ENCODE peak calls at places on chromosomes 1 and 21, in ten cellular contexts. One of them, this sample, is unnamed.

GRCh38 chr1:17488977-17489739 is 49.7 kb upstream of the RCC2 start:
- DNase-seq in GM23338: no peak
- DNase-seq in transverse colon: no peak
- DNase-seq in GM12878: no peak
- DNase-seq in sigmoid colon: no peak
- DNase-seq in HL-60: no peak
- DNase-seq in prostate gland: no peak
- DNase-seq in H1: no peak
- DNase-seq in spleen: no peak
- DNase-seq in suprapubic skin: no peak
- DNase-seq in this sample: no peak

GRCh38 chr1:55313903-55314302 is 98.7 kb upstream of the USP24 start:
- DNase-seq in GM23338: no peak
- DNase-seq in transverse colon: no peak
- DNase-seq in GM12878: no peak
- DNase-seq in sigmoid colon: no peak
- DNase-seq in HL-60: no peak
- DNase-seq in prostate gland: no peak
- DNase-seq in H1: no peak
- DNase-seq in spleen: no peak
- DNase-seq in suprapubic skin: no peak
- DNase-seq in this sample: no peak

GRCh38 chr1:12475158-12475934 is 142.7 kb downstream of the DHRS3 start:
- DNase-seq in GM23338: no peak
- DNase-seq in transverse colon: no peak
- DNase-seq in GM12878: no peak
- DNase-seq in sigmoid colon: no peak
- DNase-seq in HL-60: peak
- DNase-seq in prostate gland: peak
- DNase-seq in H1: no peak
- DNase-seq in spleen: no peak
- DNase-seq in suprapubic skin: no peak
- DNase-seq in this sample: no peak

GRCh38 chr1:207362962-207363858 is 41.7 kb downstream of the CD55 start:
- DNase-seq in GM23338: no peak
- DNase-seq in transverse colon: no peak
- DNase-seq in GM12878: no peak
- DNase-seq in sigmoid colon: no peak
- DNase-seq in HL-60: no peak
- DNase-seq in prostate gland: no peak
- DNase-seq in H1: no peak
- DNase-seq in spleen: no peak
- DNase-seq in suprapubic skin: no peak
- DNase-seq in this sample: no peak

GRCh38 chr1:19552291-19553010 is 67.1 kb upstream of the CAPZB start:
- DNase-seq in GM23338: no peak
- DNase-seq in transverse colon: no peak
- DNase-seq in GM12878: no peak
- DNase-seq in sigmoid colon: no peak
- DNase-seq in HL-60: no peak
- DNase-seq in prostate gland: no peak
- DNase-seq in H1: no peak
- DNase-seq in spleen: no peak
- DNase-seq in suprapubic skin: no peak
- DNase-seq in this sample: no peak

GRCh38 chr1:184044603-184045376 is 6.7 kb upstream of the TSEN15 start:
- DNase-seq in GM23338: no peak
- DNase-seq in transverse colon: no peak
- DNase-seq in GM12878: no peak
- DNase-seq in sigmoid colon: no peak
- DNase-seq in HL-60: no peak
- DNase-seq in prostate gland: no peak
- DNase-seq in H1: no peak
- DNase-seq in spleen: no peak
- DNase-seq in suprapubic skin: no peak
- DNase-seq in this sample: no peak

GRCh38 chr21:16912075-16912474 is 600.8 kb upstream of the CXADR start:
- DNase-seq in GM23338: no peak
- DNase-seq in transverse colon: no peak
- DNase-seq in GM12878: no peak
- DNase-seq in sigmoid colon: no peak
- DNase-seq in HL-60: no peak
- DNase-seq in prostate gland: no peak
- DNase-seq in H1: no peak
- DNase-seq in spleen: no peak
- DNase-seq in suprapubic skin: no peak
- DNase-seq in this sample: no peak

GRCh38 chr1:162011337-162012012 is 12.2 kb downstream of the OLFML2B start:
- DNase-seq in GM23338: no peak
- DNase-seq in transverse colon: no peak
- DNase-seq in GM12878: no peak
- DNase-seq in sigmoid colon: peak
- DNase-seq in HL-60: no peak
- DNase-seq in prostate gland: no peak
- DNase-seq in H1: no peak
- DNase-seq in spleen: no peak
- DNase-seq in suprapubic skin: no peak
- DNase-seq in this sample: no peak

GRCh38 chr1:97893844-97894243 is 27.0 kb downstream of the DPYD start:
- DNase-seq in GM23338: no peak
- DNase-seq in transverse colon: no peak
- DNase-seq in GM12878: no peak
- DNase-seq in sigmoid colon: no peak
- DNase-seq in HL-60: no peak
- DNase-seq in prostate gland: no peak
- DNase-seq in H1: no peak
- DNase-seq in spleen: no peak
- DNase-seq in suprapubic skin: no peak
- DNase-seq in this sample: no peak

GRCh38 chr1:116498789-116499628 is 71.8 kb downstream of the CD58 start:
- DNase-seq in GM23338: peak
- DNase-seq in transverse colon: peak
- DNase-seq in GM12878: no peak
- DNase-seq in sigmoid colon: no peak
- DNase-seq in HL-60: peak
- DNase-seq in prostate gland: peak
- DNase-seq in H1: peak
- DNase-seq in spleen: no peak
- DNase-seq in suprapubic skin: no peak
- DNase-seq in this sample: no peak

GRCh38 chr1:219541946-219542345 is 71.0 kb downstream of the ZC3H11B start:
- DNase-seq in GM23338: no peak
- DNase-seq in transverse colon: no peak
- DNase-seq in GM12878: no peak
- DNase-seq in sigmoid colon: no peak
- DNase-seq in HL-60: no peak
- DNase-seq in prostate gland: no peak
- DNase-seq in H1: no peak
- DNase-seq in spleen: no peak
- DNase-seq in suprapubic skin: no peak
- DNase-seq in this sample: no peak

GRCh38 chr21:35520302-35520701 is 471.2 kb upstream of the RUNX1 start:
- DNase-seq in GM23338: no peak
- DNase-seq in transverse colon: no peak
- DNase-seq in GM12878: no peak
- DNase-seq in sigmoid colon: no peak
- DNase-seq in HL-60: no peak
- DNase-seq in prostate gland: no peak
- DNase-seq in H1: no peak
- DNase-seq in spleen: no peak
- DNase-seq in suprapubic skin: no peak
- DNase-seq in this sample: no peak

DNA sequence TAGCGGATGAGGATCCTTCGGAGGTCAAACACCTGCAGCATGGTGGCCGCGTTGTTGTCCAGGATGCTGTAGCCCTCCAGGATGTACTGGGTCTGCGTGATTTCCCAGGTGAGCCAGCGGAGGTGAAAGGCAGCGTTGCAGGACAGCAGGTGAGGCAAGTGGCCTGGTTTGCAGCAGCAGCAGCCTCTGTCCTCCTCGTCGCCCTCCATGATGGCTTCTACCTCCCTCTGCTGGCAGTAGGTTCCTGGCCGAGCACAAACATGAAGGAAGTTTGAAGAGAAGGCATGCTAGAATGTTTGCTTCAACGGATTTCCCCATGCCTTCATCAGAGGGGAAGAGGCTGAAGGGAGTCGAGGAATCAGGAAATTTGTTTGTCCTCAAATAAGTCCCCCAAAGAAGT is 74.7 kb downstream of the NTPCR start:
- DNase-seq in GM23338: peak
- DNase-seq in transverse colon: peak
- DNase-seq in GM12878: no peak
- DNase-seq in sigmoid colon: no peak
- DNase-seq in HL-60: peak
- DNase-seq in prostate gland: peak
- DNase-seq in H1: peak
- DNase-seq in spleen: no peak
- DNase-seq in suprapubic skin: no peak
- DNase-seq in this sample: peak
- TF ChIP-seq CTCF in GM23338: peak
- TF ChIP-seq CTCF in transverse colon: peak
- TF ChIP-seq CTCF in GM12878: peak
- TF ChIP-seq CTCF in sigmoid colon: peak
- TF ChIP-seq CTCF in HL-60: peak
- TF ChIP-seq CTCF in prostate gland: peak
- TF ChIP-seq CTCF in H1: peak
- TF ChIP-seq CTCF in spleen: peak
- TF ChIP-seq CTCF in suprapubic skin: peak
- TF ChIP-seq CTCF in this sample: peak

GRCh38 chr1:179969962-179970361 is 15.4 kb downstream of the CEP350 start:
- DNase-seq in GM23338: no peak
- DNase-seq in transverse colon: no peak
- DNase-seq in GM12878: no peak
- DNase-seq in sigmoid colon: no peak
- DNase-seq in HL-60: no peak
- DNase-seq in prostate gland: no peak
- DNase-seq in H1: no peak
- DNase-seq in spleen: no peak
- DNase-seq in suprapubic skin: no peak
- DNase-seq in this sample: no peak
- TF ChIP-seq POLR2AphosphoS5 in GM23338: no peak
- TF ChIP-seq POLR2AphosphoS5 in transverse colon: no peak
- TF ChIP-seq POLR2AphosphoS5 in GM12878: no peak
- TF ChIP-seq POLR2AphosphoS5 in sigmoid colon: peak
- TF ChIP-seq POLR2AphosphoS5 in HL-60: no peak
- TF ChIP-seq POLR2AphosphoS5 in prostate gland: peak
- TF ChIP-seq POLR2AphosphoS5 in H1: no peak
- TF ChIP-seq POLR2AphosphoS5 in spleen: no peak
- TF ChIP-seq POLR2AphosphoS5 in suprapubic skin: no peak
- TF ChIP-seq POLR2AphosphoS5 in this sample: no peak

GRCh38 chr1:48498096-48498791 is 26.2 kb upstream of the SPATA6 start:
- DNase-seq in GM23338: peak
- DNase-seq in transverse colon: peak
- DNase-seq in GM12878: no peak
- DNase-seq in sigmoid colon: peak
- DNase-seq in HL-60: peak
- DNase-seq in prostate gland: peak
- DNase-seq in H1: peak
- DNase-seq in spleen: peak
- DNase-seq in suprapubic skin: peak
- DNase-seq in this sample: peak
- H3K4me3 ChIP-seq in GM23338: no peak
- H3K4me3 ChIP-seq in transverse colon: no peak
- H3K4me3 ChIP-seq in GM12878: no peak
- H3K4me3 ChIP-seq in sigmoid colon: no peak
- H3K4me3 ChIP-seq in HL-60: no peak
- H3K4me3 ChIP-seq in prostate gland: no peak
- H3K4me3 ChIP-seq in H1: no peak
- H3K4me3 ChIP-seq in spleen: no peak
- H3K4me3 ChIP-seq in suprapubic skin: no peak
- H3K4me3 ChIP-seq in this sample: no peak

GRCh38 chr1:197774691-197775281 is 494 bp downstream of the DENND1B start:
- DNase-seq in GM23338: peak
- DNase-seq in transverse colon: peak
- DNase-seq in GM12878: no peak
- DNase-seq in sigmoid colon: peak
- DNase-seq in HL-60: peak
- DNase-seq in prostate gland: peak
- DNase-seq in H1: peak
- DNase-seq in spleen: peak
- DNase-seq in suprapubic skin: peak
- DNase-seq in this sample: no peak

GRCh38 chr1:197776348-197777082 is 1.2 kb upstream of the DENND1B start:
- DNase-seq in GM23338: no peak
- DNase-seq in transverse colon: no peak
- DNase-seq in GM12878: no peak
- DNase-seq in sigmoid colon: no peak
- DNase-seq in HL-60: peak
- DNase-seq in prostate gland: no peak
- DNase-seq in H1: no peak
- DNase-seq in spleen: no peak
- DNase-seq in suprapubic skin: no peak
- DNase-seq in this sample: peak

GRCh38 chr1:197778326-197778922 is 3.1 kb upstream of the DENND1B start:
- DNase-seq in GM23338: no peak
- DNase-seq in transverse colon: no peak
- DNase-seq in GM12878: no peak
- DNase-seq in sigmoid colon: no peak
- DNase-seq in HL-60: no peak
- DNase-seq in prostate gland: no peak
- DNase-seq in H1: no peak
- DNase-seq in spleen: no peak
- DNase-seq in suprapubic skin: no peak
- DNase-seq in this sample: no peak

GRCh38 chr1:197773856-197774255 is 1.4 kb downstream of the DENND1B start:
- DNase-seq in GM23338: no peak
- DNase-seq in transverse colon: no peak
- DNase-seq in GM12878: no peak
- DNase-seq in sigmoid colon: no peak
- DNase-seq in HL-60: no peak
- DNase-seq in prostate gland: no peak
- DNase-seq in H1: no peak
- DNase-seq in spleen: no peak
- DNase-seq in suprapubic skin: no peak
- DNase-seq in this sample: no peak

DNA sequence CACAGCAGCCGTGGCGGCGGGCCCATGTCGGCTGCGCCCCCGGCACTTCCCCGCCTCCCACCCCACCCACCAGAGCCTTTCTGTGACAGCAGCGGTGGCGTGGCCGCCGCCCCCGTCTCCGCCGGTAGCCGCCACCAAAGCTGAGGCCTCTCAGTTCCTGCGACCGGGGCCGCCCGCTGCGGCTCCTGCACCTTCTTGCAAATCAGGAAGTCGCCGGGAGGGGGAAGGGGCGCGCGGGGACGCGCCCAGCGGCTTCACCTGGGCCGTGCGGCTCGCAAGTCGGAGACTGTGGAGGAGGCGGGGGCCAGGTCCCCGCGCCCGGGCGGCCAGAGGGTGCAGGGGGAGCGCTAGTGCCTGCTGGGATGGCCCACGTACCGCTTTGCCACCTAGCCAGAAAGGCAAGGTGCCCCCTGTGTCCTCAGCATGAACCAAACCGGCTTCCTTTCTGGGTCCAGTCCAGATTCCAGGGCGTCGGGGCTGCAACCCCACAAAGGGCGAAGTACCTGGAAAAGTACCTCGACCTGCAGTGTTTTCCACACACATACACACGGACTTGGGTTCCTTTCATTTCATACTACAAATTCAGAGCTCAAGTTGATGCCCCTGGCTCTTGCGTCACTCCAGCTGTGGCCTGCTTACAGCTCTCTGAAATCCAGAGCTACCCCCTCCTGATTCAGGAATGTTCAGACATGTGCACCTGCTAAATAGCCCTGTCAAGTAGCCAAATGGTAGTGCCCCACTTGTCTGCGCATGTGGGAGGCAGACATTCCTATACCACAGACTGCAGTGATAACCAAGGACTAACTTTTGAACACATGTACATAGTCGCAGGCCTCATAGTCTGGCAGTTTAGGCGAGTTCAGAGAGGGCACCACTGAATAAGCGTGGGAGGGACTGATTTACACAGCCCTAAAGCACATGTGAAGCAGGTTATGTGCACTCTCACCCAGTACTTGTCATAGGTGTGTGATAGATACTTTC is at the start of gene DENND1B:
- DNase-seq in GM23338: peak
- DNase-seq in transverse colon: peak
- DNase-seq in GM12878: no peak
- DNase-seq in sigmoid colon: peak
- DNase-seq in HL-60: peak
- DNase-seq in prostate gland: peak
- DNase-seq in H1: peak
- DNase-seq in spleen: peak
- DNase-seq in suprapubic skin: peak
- DNase-seq in this sample: peak
- TF ChIP-seq CTCF in GM23338: no peak
- TF ChIP-seq CTCF in transverse colon: peak
- TF ChIP-seq CTCF in GM12878: no peak
- TF ChIP-seq CTCF in sigmoid colon: no peak
- TF ChIP-seq CTCF in HL-60: no peak
- TF ChIP-seq CTCF in prostate gland: no peak
- TF ChIP-seq CTCF in H1: no peak
- TF ChIP-seq CTCF in spleen: peak
- TF ChIP-seq CTCF in suprapubic skin: peak
- TF ChIP-seq CTCF in this sample: no peak

This sample was measured in Panc1.